ENCODE peak calls at places on chromosomes 3 and 15, in four cellular contexts. H is mesenchymal stem cell, O is neuronal stem cell, V is IMR-90. S is an unnamed sample.

GRCh38 chr3:58564456-58565160 is 12.6 kb downstream of the FAM107A start:
- DNase-seq in H (peak), O (no peak), V (peak), S (peak)

GRCh38 chr3:27661813-27662212 is 60.3 kb downstream of the EOMES start:
- DNase-seq in H (no peak), O (no peak), V (no peak), S (no peak)

GRCh38 chr3:126406389-126407296 is 11.9 kb downstream of the CFAP100 start:
- DNase-seq in H (no peak), O (no peak), V (no peak), S (no peak)

GRCh38 chr3:72998489-72998888 is 1.9 kb downstream of the PPP4R2 start:
- DNase-seq in H (no peak), O (no peak), V (no peak), S (no peak)

GRCh38 chr15:50256188-50257041 is 9.1 kb downstream of the HDC start:
- DNase-seq in H (peak), O (no peak), V (peak), S (no peak)

GRCh38 chr15:38163651-38164050 is 89.0 kb upstream of the SPRED1 start:
- DNase-seq in H (no peak), O (no peak), V (no peak), S (no peak)

GRCh38 chr3:69458798-69459197 is 72.9 kb upstream of the FRMD4B start:
- DNase-seq in H (no peak), O (no peak), V (no peak), S (peak)

GRCh38 chr15:64092864-64093626 is 593 bp downstream of the CIAO2A start:
- DNase-seq in H (peak), O (peak), V (peak), S (peak)

GRCh38 chr15:100111103-100112060 is 230.4 kb downstream of the ADAMTS17 start:
- DNase-seq in H (peak), O (no peak), V (peak), S (no peak)

GRCh38 chr3:194592798-194593752 is 40.1 kb downstream of the TMEM44 start:
- DNase-seq in H (peak), O (no peak), V (peak), S (no peak)

GRCh38 chr3:55143928-55144671 is 216.2 kb upstream of the LRTM1 start:
- DNase-seq in H (peak), O (no peak), V (peak), S (no peak)

GRCh38 chr3:177447938-177448337 is 250.7 kb upstream of the TBL1XR1 start:
- DNase-seq in H (no peak), O (no peak), V (no peak), S (no peak)

DNA sequence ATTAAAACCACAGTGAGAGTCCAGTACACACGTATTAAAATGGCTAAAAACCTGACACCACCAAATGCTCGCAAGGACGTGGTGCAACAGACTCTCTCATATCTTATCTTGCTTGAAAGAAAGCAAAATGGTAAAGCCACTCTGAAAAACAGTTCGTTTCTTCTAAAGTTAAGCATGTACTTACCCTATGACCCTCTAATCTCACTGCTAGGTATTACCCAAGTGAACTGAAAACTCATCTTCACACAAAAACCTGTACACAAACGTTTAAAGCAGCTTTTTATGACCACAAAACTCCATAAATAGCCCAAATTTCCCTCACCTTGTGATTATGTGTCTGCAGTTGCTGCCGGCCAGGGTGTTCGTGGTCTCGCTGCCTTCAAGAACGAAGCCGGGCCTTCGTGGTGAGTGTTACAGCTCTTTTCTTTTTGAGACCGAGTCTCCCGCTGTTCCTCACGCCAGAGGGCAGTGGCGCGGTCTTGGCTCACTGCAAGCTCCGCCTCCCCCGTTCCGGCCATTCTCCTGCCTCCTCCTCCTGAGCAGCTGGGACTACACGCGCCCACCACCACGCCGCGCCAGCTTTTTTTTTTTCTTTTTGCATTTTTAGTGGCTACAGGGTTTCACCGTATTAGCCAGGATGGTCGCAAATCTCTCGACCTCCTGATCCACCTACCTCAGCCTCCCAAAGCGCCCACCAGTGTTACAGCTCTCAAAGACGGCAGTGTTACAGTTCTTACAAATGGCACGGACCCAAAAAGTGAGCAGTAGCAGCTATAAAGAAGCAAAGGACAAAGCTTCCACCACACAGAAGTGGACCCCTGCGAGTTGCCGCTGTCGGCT is 165.4 kb downstream of the TJP1 start:
- DNase-seq in H (peak), O (peak), V (no peak), S (peak)
- H3K4me3 ChIP-seq in H (no peak), O (peak), V (no peak), S (no peak)

GRCh38 chr15:83285284-83285978 is 967 bp upstream of the BNC1 start:
- DNase-seq in H (no peak), O (no peak), V (no peak), S (peak)

GRCh38 chr15:83282859-83283812 is 1.3 kb downstream of the BNC1 start:
- DNase-seq in H (peak), O (no peak), V (no peak), S (peak)

GRCh38 chr15:83282141-83282540 is 2.3 kb downstream of the BNC1 start:
- DNase-seq in H (no peak), O (no peak), V (no peak), S (no peak)

GRCh38 chr15:83284563-83285283 is at the start of gene BNC1:
- DNase-seq in H (peak), O (no peak), V (no peak), S (peak)

DNA sequence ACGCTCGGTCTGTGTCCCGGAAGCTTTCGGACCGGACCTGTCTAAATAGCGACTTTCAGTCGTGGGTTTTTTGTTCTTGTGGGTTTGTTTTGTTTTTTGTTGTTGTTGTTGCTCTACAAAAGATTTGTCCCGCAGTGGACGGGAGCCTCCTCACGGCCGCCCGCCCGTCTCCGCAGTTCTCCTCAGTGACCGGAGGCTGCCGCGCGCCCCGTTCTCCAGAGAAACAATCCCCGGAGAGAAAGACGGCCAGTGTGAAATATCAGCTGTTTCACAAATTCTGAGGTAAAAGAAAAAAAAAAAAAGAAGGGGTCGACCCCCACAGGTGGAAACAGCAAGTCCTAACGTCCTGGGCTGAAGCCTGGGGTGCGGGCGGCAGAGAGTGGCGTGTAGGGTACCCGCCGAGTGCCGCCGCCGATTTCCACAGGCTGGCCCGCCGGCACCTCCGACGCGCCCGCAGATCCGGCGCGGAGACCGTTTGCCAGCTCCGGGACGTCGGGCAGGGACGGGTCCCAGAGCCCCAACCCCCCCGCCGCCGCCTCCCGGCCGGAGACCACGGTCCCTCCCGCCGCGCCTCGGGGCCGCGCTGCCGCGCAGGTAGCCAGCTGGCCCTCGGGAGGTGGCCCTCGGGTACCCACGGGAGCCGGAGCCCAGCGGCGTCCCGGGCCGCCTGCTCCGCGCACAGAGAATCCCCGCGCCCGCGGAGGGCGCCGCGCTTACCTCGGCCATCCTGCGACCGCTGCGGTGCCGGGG is 476 bp downstream of the BNC1 start:
- DNase-seq in H (peak), O (no peak), V (no peak), S (peak)
- H2AK5ac ChIP-seq in H (no peak), O (no peak), V (no peak), S (no peak)

GRCh38 chr3:100072328-100073048 is 41.8 kb downstream of the FILIP1L start:
- DNase-seq in H (peak), O (no peak), V (no peak), S (no peak)
- H3K4me3 ChIP-seq in H (no peak), O (no peak), V (no peak), S (no peak)

DNA sequence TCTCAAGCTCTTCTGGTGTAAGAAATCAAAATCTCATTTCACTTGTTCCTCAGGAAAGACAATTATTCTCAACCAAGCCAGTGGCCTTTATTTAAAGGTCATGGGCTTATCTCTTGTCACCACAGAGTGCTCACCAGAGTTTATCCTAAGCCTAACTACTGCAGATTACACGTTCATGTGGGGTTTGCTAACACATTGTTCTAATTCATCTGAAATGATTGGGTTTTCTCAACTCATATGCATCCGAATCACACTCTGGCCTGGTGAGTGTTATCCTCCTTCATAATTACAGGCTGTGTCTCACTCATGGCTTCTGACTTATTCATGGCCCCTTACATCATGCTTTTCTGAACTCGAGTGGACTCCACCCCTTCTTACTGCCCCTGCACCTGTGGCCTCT is 83.3 kb upstream of the TSC22D2 start:
- DNase-seq in H (no peak), O (no peak), V (no peak), S (no peak)
- H2AK5ac ChIP-seq in H (no peak), O (no peak), V (no peak), S (no peak)